ENCODE peak calls at places on chromosomes 16 and 17, in four cellular contexts. C is IMR-90, F is glutamatergic neuron, S is activated B cell treated with CpG ODN at 0.5 μM for 24 hours. J is an unnamed sample.

GRCh38 chr17:81869221-81870154 is 1.6 kb downstream of the ARHGDIA start:
- DNase-seq in C (no peak), F (peak; percentile 82), S (peak; percentile 63), J (peak; percentile 84)

GRCh38 chr16:84526794-84527485 is 22.5 kb upstream of the MEAK7 start:
- DNase-seq in C (peak; percentile 49), F (peak; percentile 51), S (no peak), J (no peak)

GRCh38 chr17:72120878-72121163 is at the start of gene SOX9:
- DNase-seq in C (peak; percentile 96), F (peak; percentile 42), S (no peak), J (peak; percentile 81)

GRCh38 chr17:21124096-21124495 is 2.7 kb upstream of the DHRS7B start:
- DNase-seq in C (no peak), F (no peak), S (no peak), J (no peak)

GRCh38 chr17:56699186-56699895 is 105.8 kb downstream of the NOG start:
- DNase-seq in C (peak; percentile 99), F (no peak), S (no peak), J (peak; percentile 55)

GRCh38 chr17:10512856-10513255 is 5.5 kb downstream of the MYH1 start:
- DNase-seq in C (no peak), F (no peak), S (no peak), J (no peak)

GRCh38 chr17:83116311-83116771 is 36.9 kb downstream of the METRNL start:
- DNase-seq in C (no peak), F (no peak), S (no peak), J (no peak)

GRCh38 chr16:55056585-55057520 is 126.2 kb downstream of the IRX5 start:
- DNase-seq in C (no peak), F (peak; percentile 78), S (no peak), J (peak; percentile 79)

GRCh38 chr17:29346462-29346861 is 43.7 kb upstream of the TAOK1 start:
- DNase-seq in C (no peak), F (no peak), S (no peak), J (no peak)

GRCh38 chr17:29059281-29059680 is 16.3 kb downstream of the PIPOX start:
- DNase-seq in C (peak; percentile 77), F (no peak), S (no peak), J (no peak)

GRCh38 chr16:69906838-69907301 is 44.3 kb upstream of the CLEC18A start:
- DNase-seq in C (peak; percentile 96), F (no peak), S (no peak), J (no peak)

GRCh38 chr17:76202516-76202915 is 37.8 kb downstream of the RNF157 start:
- DNase-seq in C (peak; percentile 9), F (no peak), S (no peak), J (no peak)

GRCh38 chr16:57795431-57795878 is 6.8 kb downstream of the KIFC3 start:
- DNase-seq in C (peak; percentile 38), F (no peak), S (no peak), J (peak; percentile 41)

GRCh38 chr16:26454102-26454501 is 612.6 kb upstream of the C16orf82 start:
- DNase-seq in C (no peak), F (no peak), S (no peak), J (no peak)

GRCh38 chr17:3513305-3514035 is 37.7 kb downstream of the ASPA start:
- DNase-seq in C (no peak), F (no peak), S (no peak), J (no peak)

GRCh38 chr16:28304214-28304613 is 11.9 kb downstream of the SBK1 start:
- DNase-seq in C (peak; percentile 40), F (no peak), S (no peak), J (peak; percentile 78)

GRCh38 chr17:2049333-2050245 is 5.3 kb upstream of the HIC1 start:
- DNase-seq in C (peak; percentile 77), F (peak; percentile 90), S (peak; percentile 91), J (peak; percentile 95)

GRCh38 chr16:17304814-17305169 is 166.0 kb downstream of the XYLT1 start:
- DNase-seq in C (peak; percentile 5), F (no peak), S (no peak), J (no peak)

GRCh38 chr17:42249681-42250446 is 26.3 kb downstream of the STAT5B start:
- DNase-seq in C (no peak), F (no peak), S (no peak), J (no peak)

GRCh38 chr17:418421-418751 is 65.8 kb upstream of the RPH3AL start:
- DNase-seq in C (no peak), F (no peak), S (no peak), J (no peak)

GRCh38 chr16:76287466-76287865 is 10.3 kb downstream of the CNTNAP4 start:
- DNase-seq in C (no peak), F (no peak), S (no peak), J (no peak)

GRCh38 chr16:27526169-27526568 is 23.5 kb downstream of the GTF3C1 start:
- DNase-seq in C (no peak), F (no peak), S (no peak), J (no peak)

GRCh38 chr16:50496990-50497389 is 51.2 kb upstream of the NKD1 start:
- DNase-seq in C (no peak), F (no peak), S (no peak), J (no peak)

GRCh38 chr17:35187481-35187880 is 6.7 kb downstream of the SLC35G3 start:
- DNase-seq in C (no peak), F (no peak), S (no peak), J (no peak)

GRCh38 chr17:4594406-4595349 is 10.3 kb downstream of the SMTNL2 start:
- DNase-seq in C (no peak), F (peak; percentile 59), S (no peak), J (peak; percentile 79)

GRCh38 chr17:58587713-58588117 is 73.3 kb upstream of the MTMR4 start:
- DNase-seq in C (peak; percentile 27), F (peak; percentile 70), S (peak; percentile 21), J (peak; percentile 73)

GRCh38 chr17:50421308-50422031 is 4.5 kb upstream of the ACSF2 start:
- DNase-seq in C (no peak), F (no peak), S (no peak), J (no peak)

GRCh38 chr16:58418601-58419000 is 26.3 kb downstream of the GINS3 start:
- DNase-seq in C (peak; percentile 27), F (no peak), S (no peak), J (no peak)

DNA sequence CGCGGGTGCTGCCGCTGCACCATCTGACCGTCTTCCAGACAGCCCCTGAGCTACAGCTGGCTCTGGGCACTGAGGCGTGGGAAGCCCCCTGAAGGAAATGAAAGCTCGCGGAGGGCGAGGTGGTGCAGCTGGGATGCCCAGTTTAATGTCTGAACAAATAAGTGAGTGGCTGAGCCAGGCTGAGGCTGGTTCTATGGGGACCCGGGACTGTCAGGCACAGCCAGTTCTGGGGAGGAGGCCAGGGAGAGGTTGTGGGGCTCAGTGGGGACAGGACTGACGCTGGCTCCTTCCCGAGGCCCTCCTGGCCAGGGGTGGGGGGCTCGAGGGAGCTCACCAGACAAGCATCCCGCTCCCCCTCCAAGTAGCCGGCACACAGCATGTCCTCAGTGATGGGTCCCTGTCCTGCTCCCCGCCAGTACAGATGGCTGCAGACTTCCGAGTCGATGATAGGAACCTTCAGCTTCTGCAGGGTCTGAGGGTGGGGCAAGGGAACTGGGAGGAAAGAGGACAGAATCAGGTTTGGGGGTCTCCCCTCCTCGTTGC is 4.4 kb downstream of the PRSS22 start:
- DNase-seq in C (no peak), F (no peak), S (no peak), J (no peak)
- TF ChIP-seq CTCF in C (no peak), F (no peak), S (no peak), J (no peak)

GRCh38 chr17:8056232-8056975 is 17.5 kb downstream of the ALOX15B start:
- DNase-seq in C (peak; percentile 71), F (no peak), S (peak; percentile 30), J (no peak)

GRCh38 chr17:8055851-8056231 is 17.0 kb downstream of the ALOX15B start:
- DNase-seq in C (no peak), F (no peak), S (no peak), J (no peak)

GRCh38 chr17:8059131-8059530 is 20.3 kb downstream of the ALOX15B start:
- DNase-seq in C (no peak), F (no peak), S (no peak), J (no peak)

GRCh38 chr17:8057691-8058114 is 18.8 kb downstream of the ALOX15B start:
- DNase-seq in C (peak; percentile 75), F (no peak), S (no peak), J (peak; percentile 57)

DNA sequence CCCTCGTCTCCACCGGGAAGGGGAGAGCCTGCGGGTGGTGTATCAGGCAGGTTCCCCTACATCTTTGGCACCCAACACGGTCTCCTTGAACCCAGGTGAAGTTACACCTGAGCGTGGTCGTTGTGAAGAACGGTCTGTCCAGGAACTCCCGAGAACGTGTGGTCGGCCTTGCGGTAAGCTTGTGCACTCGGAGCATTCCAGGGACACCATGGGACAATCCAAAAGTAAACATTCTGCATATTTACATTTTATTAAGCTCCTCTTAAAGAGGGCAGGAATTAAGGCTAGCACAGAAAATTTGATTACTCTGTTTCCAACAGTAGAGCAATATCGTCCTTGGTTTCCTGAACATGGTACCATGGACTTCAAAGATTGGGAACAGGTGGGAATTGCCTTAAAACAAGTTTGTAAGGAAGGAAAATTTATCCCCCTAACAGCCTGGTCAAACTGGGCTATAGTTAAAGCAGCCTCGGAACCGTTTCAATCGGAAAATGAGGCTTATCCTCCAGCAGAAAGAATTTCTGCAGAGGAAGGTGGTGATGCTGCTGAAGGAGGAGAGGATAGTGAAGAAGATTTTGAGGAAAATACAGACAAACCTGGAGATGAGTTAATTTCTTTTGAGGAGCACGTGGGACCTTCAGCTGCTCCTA is 18.2 kb downstream of the ALOX15B start:
- DNase-seq in C (no peak), F (no peak), S (no peak), J (no peak)
- TF ChIP-seq CTCF in C (no peak), F (no peak), S (no peak), J (no peak)

DNA sequence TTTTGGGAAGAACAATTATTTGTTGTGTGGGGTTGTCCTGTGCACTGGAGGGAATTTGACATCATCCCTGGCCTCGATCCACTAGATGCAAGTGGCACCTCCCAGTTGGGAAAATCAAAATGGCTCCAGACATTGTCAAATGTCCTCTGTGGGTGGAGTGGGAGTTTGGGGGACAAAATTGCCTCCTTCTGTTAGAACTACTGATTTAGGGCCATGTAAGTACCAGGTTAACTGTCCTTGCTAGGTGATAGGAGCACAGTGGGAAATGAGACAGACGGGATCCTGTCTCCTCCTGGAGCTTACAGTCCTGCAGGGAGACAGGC is 56.8 kb downstream of the ARHGAP23 start:
- DNase-seq in C (no peak), F (no peak), S (no peak), J (no peak)
- TF ChIP-seq CTCF in C (no peak), F (no peak), S (no peak), J (no peak)

GRCh38 chr17:47323382-47324223 is at the start of gene EFCAB13:
- DNase-seq in C (peak; percentile 71), F (peak; percentile 95), S (peak; percentile 85), J (peak; percentile 89)
- TF ChIP-seq CTCF in C (peak; percentile 9), F (no peak), S (no peak), J (peak; percentile 20)

DNA sequence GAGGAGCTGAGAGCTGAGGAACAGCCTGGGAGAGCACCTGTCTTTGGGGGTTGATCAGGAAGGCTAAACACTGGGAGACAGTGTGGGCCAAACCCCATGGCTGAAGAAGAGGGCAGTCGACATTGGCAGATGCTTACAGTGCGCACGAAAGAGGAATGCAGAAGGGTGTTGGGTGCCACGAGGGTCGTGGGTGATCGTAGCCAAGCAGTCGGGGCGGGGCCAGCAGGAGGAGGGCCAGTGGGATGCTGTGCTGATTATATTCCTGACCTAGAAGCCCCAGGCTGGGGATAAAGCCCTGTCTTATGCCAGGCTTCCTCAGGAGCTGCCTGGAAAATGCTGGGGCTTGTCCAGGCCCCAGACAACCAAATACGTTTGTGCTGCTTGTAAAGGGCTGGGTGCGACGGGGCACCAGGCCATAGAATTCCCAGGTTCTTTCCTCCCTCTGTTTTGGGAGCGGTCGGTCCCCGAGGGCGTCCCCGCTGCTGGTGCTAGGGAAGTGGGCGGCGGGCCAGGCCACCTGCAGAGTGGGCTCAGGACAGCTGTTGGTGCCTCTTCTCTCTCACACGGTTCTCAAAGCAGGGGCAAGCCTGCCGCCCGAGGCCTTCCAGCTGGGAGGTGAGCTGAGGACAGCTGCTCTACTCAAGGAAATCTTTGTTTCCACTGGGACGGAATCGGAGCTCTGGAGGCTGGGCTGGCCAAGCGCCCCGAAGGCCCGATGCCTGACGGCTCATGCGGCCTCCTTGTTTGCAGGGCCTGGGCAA is 10.0 kb downstream of the C1QTNF1 start:
- DNase-seq in C (no peak), F (peak; percentile 44), S (no peak), J (no peak)
- TF ChIP-seq CTCF in C (no peak), F (no peak), S (no peak), J (no peak)